ENCODE peak calls at places on chromosome 6, in ten cellular contexts. J is stimulated activated CD4-positive, alpha-beta T cell treated with anti-CD3 and anti-CD28 coated beads, TNF-alpha, amount 100 ng/mL, for 1 hour; O is NCI-H345; T is RPMI7951; M is GM04503; K is C1 segment of cervical spinal cord; A is NCI-H69; R is B cell; V is AG10803; B is T-helper 2 cell treated with Interferon-gamma antibody and Interleukin-4, amounts not matched to agents 5 μg/mL and 100 μg/mL, for 36 hours. S is an unnamed sample.

GRCh38 chr6:41707565-41708200 is 27.7 kb downstream of the TFEB start:
- DNase-seq in R (no peak), T (no peak), M (no peak), V (no peak), B (no peak), A (peak), J (no peak), O (no peak), K (peak), S (no peak)

GRCh38 chr6:45377041-45377554 is 636 bp downstream of the SUPT3H start:
- DNase-seq in B (no peak), K (peak), V (peak), A (no peak), R (no peak), J (peak), T (no peak), M (no peak), O (no peak), S (no peak)

GRCh38 chr6:28658475-28659249 is 133.0 kb downstream of the GPX5 start:
- DNase-seq in R (no peak), V (peak), B (no peak), T (peak), K (peak), O (no peak), A (peak), J (no peak), M (no peak), S (no peak)

GRCh38 chr6:47209632-47210031 is 100.1 kb downstream of the TNFRSF21 start:
- DNase-seq in V (peak), B (no peak), A (no peak), K (no peak), O (no peak), M (peak), R (no peak), J (no peak), T (peak), S (no peak)

GRCh38 chr6:70394518-70395300 is 18.6 kb upstream of the FAM135A start:
- DNase-seq in M (no peak), A (no peak), R (no peak), T (no peak), O (no peak), K (no peak), B (no peak), J (no peak), V (no peak), S (no peak)

GRCh38 chr6:31620586-31621319 is at the start of gene PRRC2A:
- DNase-seq in M (no peak), R (peak), A (peak), O (peak), K (no peak), J (peak), B (no peak), T (no peak), V (no peak), S (peak)

GRCh38 chr6:26431258-26432162 is 8.8 kb upstream of the BTN3A3 start:
- DNase-seq in V (peak), M (no peak), K (no peak), B (no peak), J (no peak), R (no peak), A (peak), T (no peak), O (no peak), S (peak)

GRCh38 chr6:168133186-168133585 is 54.2 kb upstream of the FRMD1 start:
- DNase-seq in R (no peak), J (no peak), M (no peak), K (no peak), O (no peak), T (peak), V (peak), B (no peak), A (no peak), S (no peak)

GRCh38 chr6:53492860-53493634 is 51.9 kb downstream of the GCLC start:
- DNase-seq in A (peak), O (peak), B (peak), V (peak), R (peak), K (peak), M (peak), T (peak), J (no peak), S (peak)

GRCh38 chr6:95545226-95545625 is 32.1 kb upstream of the MANEA start:
- DNase-seq in V (no peak), B (no peak), J (no peak), A (peak), M (no peak), R (no peak), T (no peak), K (peak), O (no peak), S (no peak)